ENCODE peak calls at places on chromosome 17, in five cellular contexts. One of them, this sample, is unnamed.

GRCh38 chr17:75549246-75550138 is 24.0 kb downstream of the LLGL2 start:
- DNase-seq in activated CD8-positive, alpha-beta T cell treated with anti-CD3 and anti-CD28 coated beads for 36 hours: no peak
- DNase-seq in body of pancreas: peak
- DNase-seq in nephron progenitor cell: peak
- DNase-seq in neural crest cell: no peak
- DNase-seq in this sample: peak

GRCh38 chr17:40796846-40797245 is 2.9 kb downstream of the KRT28 start:
- DNase-seq in activated CD8-positive, alpha-beta T cell treated with anti-CD3 and anti-CD28 coated beads for 36 hours: no peak
- DNase-seq in body of pancreas: no peak
- DNase-seq in nephron progenitor cell: no peak
- DNase-seq in neural crest cell: no peak
- DNase-seq in this sample: no peak

GRCh38 chr17:67027031-67027628 is 17.2 kb upstream of the CACNG1 start:
- DNase-seq in activated CD8-positive, alpha-beta T cell treated with anti-CD3 and anti-CD28 coated beads for 36 hours: no peak
- DNase-seq in body of pancreas: no peak
- DNase-seq in nephron progenitor cell: no peak
- DNase-seq in neural crest cell: no peak
- DNase-seq in this sample: no peak

GRCh38 chr17:67717192-67717623 is 528 bp upstream of the NOL11 start:
- DNase-seq in activated CD8-positive, alpha-beta T cell treated with anti-CD3 and anti-CD28 coated beads for 36 hours: no peak
- DNase-seq in body of pancreas: no peak
- DNase-seq in nephron progenitor cell: no peak
- DNase-seq in neural crest cell: no peak
- DNase-seq in this sample: peak

GRCh38 chr17:59846391-59847165 is 46.2 kb downstream of the TUBD1 start:
- DNase-seq in activated CD8-positive, alpha-beta T cell treated with anti-CD3 and anti-CD28 coated beads for 36 hours: peak
- DNase-seq in body of pancreas: no peak
- DNase-seq in nephron progenitor cell: no peak
- DNase-seq in neural crest cell: no peak
- DNase-seq in this sample: peak

GRCh38 chr17:64692187-64692586 is 30.1 kb upstream of the SMURF2 start:
- DNase-seq in activated CD8-positive, alpha-beta T cell treated with anti-CD3 and anti-CD28 coated beads for 36 hours: no peak
- DNase-seq in body of pancreas: no peak
- DNase-seq in nephron progenitor cell: no peak
- DNase-seq in neural crest cell: no peak
- DNase-seq in this sample: no peak

GRCh38 chr17:50101346-50102163 is 6.4 kb downstream of the PDK2 start:
- DNase-seq in activated CD8-positive, alpha-beta T cell treated with anti-CD3 and anti-CD28 coated beads for 36 hours: no peak
- DNase-seq in body of pancreas: peak
- DNase-seq in nephron progenitor cell: peak
- DNase-seq in neural crest cell: no peak
- DNase-seq in this sample: no peak

GRCh38 chr17:15649861-15650391 is 30.4 kb upstream of the FBXW10B start:
- DNase-seq in activated CD8-positive, alpha-beta T cell treated with anti-CD3 and anti-CD28 coated beads for 36 hours: no peak
- DNase-seq in body of pancreas: peak
- DNase-seq in nephron progenitor cell: no peak
- DNase-seq in neural crest cell: no peak
- DNase-seq in this sample: no peak

GRCh38 chr17:34384822-34385605 is 22.0 kb upstream of the CCL1 start:
- DNase-seq in activated CD8-positive, alpha-beta T cell treated with anti-CD3 and anti-CD28 coated beads for 36 hours: no peak
- DNase-seq in body of pancreas: no peak
- DNase-seq in nephron progenitor cell: no peak
- DNase-seq in neural crest cell: no peak
- DNase-seq in this sample: no peak

GRCh38 chr17:44970136-44970737 is 2.1 kb upstream of the C1QL1 start:
- DNase-seq in activated CD8-positive, alpha-beta T cell treated with anti-CD3 and anti-CD28 coated beads for 36 hours: peak
- DNase-seq in body of pancreas: no peak
- DNase-seq in nephron progenitor cell: peak
- DNase-seq in neural crest cell: peak
- DNase-seq in this sample: no peak

GRCh38 chr17:46028374-46028773 is 29.3 kb downstream of the STH start:
- DNase-seq in activated CD8-positive, alpha-beta T cell treated with anti-CD3 and anti-CD28 coated beads for 36 hours: no peak
- DNase-seq in body of pancreas: no peak
- DNase-seq in nephron progenitor cell: no peak
- DNase-seq in neural crest cell: no peak
- DNase-seq in this sample: no peak

GRCh38 chr17:2170023-2170422 is 115.1 kb downstream of the HIC1 start:
- DNase-seq in activated CD8-positive, alpha-beta T cell treated with anti-CD3 and anti-CD28 coated beads for 36 hours: peak
- DNase-seq in body of pancreas: no peak
- DNase-seq in nephron progenitor cell: no peak
- DNase-seq in neural crest cell: no peak
- DNase-seq in this sample: no peak

DNA sequence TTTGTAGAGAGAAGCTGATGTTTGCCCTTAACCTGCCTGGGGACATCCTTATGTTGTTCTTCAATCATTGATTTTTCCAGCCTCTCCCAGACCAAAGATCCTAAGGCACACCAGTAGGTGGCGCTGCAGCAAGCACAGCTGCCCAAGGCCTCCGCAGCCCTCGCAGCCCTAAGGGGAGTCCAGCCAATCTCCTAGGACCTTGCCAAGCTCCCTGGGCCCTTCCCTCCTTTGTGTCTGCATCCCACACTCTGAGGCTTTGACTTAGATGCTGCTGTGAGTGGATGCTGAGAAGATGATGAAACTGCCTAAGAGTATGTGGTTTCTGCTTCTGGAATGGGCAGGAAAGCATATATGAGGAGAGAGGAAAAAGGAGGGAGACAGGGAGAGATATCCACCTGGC is 47.1 kb downstream of the SPACA3 start:
- DNase-seq in activated CD8-positive, alpha-beta T cell treated with anti-CD3 and anti-CD28 coated beads for 36 hours: peak
- DNase-seq in body of pancreas: peak
- DNase-seq in nephron progenitor cell: peak
- DNase-seq in neural crest cell: peak
- DNase-seq in this sample: no peak
- TF ChIP-seq CTCF in activated CD8-positive, alpha-beta T cell treated with anti-CD3 and anti-CD28 coated beads for 36 hours: peak
- TF ChIP-seq CTCF in body of pancreas: peak
- TF ChIP-seq CTCF in nephron progenitor cell: peak
- TF ChIP-seq CTCF in neural crest cell: peak
- TF ChIP-seq CTCF in this sample: peak

DNA sequence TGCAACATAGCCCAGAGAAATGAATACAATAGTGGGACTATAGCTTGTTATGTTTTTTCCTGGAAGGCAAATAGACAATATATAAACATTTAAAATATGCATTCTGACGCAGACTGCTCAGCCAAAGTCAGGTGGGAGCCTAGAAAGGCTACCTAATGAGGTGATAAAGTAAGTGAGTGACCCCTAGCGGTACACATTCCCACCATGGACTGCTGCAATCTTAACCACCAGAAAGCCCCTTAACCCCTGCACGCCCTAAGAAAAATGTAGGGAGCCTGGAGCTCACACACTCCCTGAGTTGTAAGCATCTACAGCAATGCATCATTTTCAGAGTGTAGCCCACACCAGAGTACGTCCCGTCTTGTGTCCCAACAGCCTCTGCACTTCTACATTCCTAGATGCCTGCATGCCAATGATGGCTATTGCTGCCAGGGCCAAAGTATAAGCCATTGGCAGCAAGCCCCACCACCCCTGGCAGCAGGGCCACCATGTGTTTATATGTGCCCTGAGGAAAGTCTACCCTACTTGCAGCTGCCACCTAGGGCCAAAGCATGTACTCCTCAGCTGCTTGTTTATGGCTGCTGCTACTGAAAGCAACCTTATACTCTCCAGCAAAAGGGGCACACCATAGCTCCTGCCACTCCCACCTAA is 127.6 kb downstream of the KIF2B start:
- DNase-seq in activated CD8-positive, alpha-beta T cell treated with anti-CD3 and anti-CD28 coated beads for 36 hours: no peak
- DNase-seq in body of pancreas: no peak
- DNase-seq in nephron progenitor cell: peak
- DNase-seq in neural crest cell: no peak
- DNase-seq in this sample: no peak
- TF ChIP-seq CTCF in activated CD8-positive, alpha-beta T cell treated with anti-CD3 and anti-CD28 coated beads for 36 hours: no peak
- TF ChIP-seq CTCF in body of pancreas: no peak
- TF ChIP-seq CTCF in nephron progenitor cell: peak
- TF ChIP-seq CTCF in neural crest cell: peak
- TF ChIP-seq CTCF in this sample: no peak

GRCh38 chr17:76968707-76969597 is 100.7 kb downstream of the MGAT5B start:
- DNase-seq in activated CD8-positive, alpha-beta T cell treated with anti-CD3 and anti-CD28 coated beads for 36 hours: peak
- DNase-seq in body of pancreas: peak
- DNase-seq in nephron progenitor cell: peak
- DNase-seq in neural crest cell: peak
- DNase-seq in this sample: no peak
- TF ChIP-seq CTCF in activated CD8-positive, alpha-beta T cell treated with anti-CD3 and anti-CD28 coated beads for 36 hours: no peak
- TF ChIP-seq CTCF in body of pancreas: no peak
- TF ChIP-seq CTCF in nephron progenitor cell: no peak
- TF ChIP-seq CTCF in neural crest cell: no peak
- TF ChIP-seq CTCF in this sample: no peak

GRCh38 chr17:72602517-72603345 is 481.9 kb downstream of the SOX9 start:
- DNase-seq in activated CD8-positive, alpha-beta T cell treated with anti-CD3 and anti-CD28 coated beads for 36 hours: no peak
- DNase-seq in body of pancreas: peak
- DNase-seq in nephron progenitor cell: no peak
- DNase-seq in neural crest cell: no peak
- DNase-seq in this sample: no peak
- TF ChIP-seq CTCF in activated CD8-positive, alpha-beta T cell treated with anti-CD3 and anti-CD28 coated beads for 36 hours: no peak
- TF ChIP-seq CTCF in body of pancreas: peak
- TF ChIP-seq CTCF in nephron progenitor cell: no peak
- TF ChIP-seq CTCF in neural crest cell: peak
- TF ChIP-seq CTCF in this sample: no peak

This sample was measured in prostate gland.